ENCODE peak calls at places on chromosomes 12 and 14, in four cellular contexts. I, X, Y and V are unnamed samples.

GRCh38 chr12:121005346-121005815 is 10.9 kb downstream of the C12orf43 start:
- DNase-seq in I (peak), Y (peak), X (peak), V (peak)

GRCh38 chr12:1505151-1505450 is 89.3 kb downstream of the FBXL14 start:
- DNase-seq in X (no peak), I (no peak), Y (no peak), V (no peak)

GRCh38 chr12:59087077-59087673 is 166.9 kb upstream of the LRIG3 start:
- DNase-seq in Y (no peak), X (no peak), I (no peak), V (peak)

GRCh38 chr12:123398177-123398916 is 14.4 kb downstream of the KMT5A start:
- DNase-seq in X (no peak), I (no peak), Y (no peak), V (no peak)

GRCh38 chr12:128801879-128802391 is 21.8 kb downstream of the SLC15A4 start:
- DNase-seq in I (no peak), X (no peak), Y (no peak), V (peak)

GRCh38 chr12:67047634-67048033 is 221.5 kb upstream of the CAND1 start:
- DNase-seq in Y (no peak), I (no peak), X (no peak), V (peak)

GRCh38 chr12:102950107-102950949 is 7.1 kb upstream of the ASCL1 start:
- DNase-seq in Y (peak), X (no peak), I (peak), V (no peak)

GRCh38 chr12:124326104-124326503 is 31.2 kb downstream of the RFLNA start:
- DNase-seq in I (no peak), Y (no peak), X (no peak), V (no peak)

GRCh38 chr12:53324113-53324778 is 2.8 kb upstream of the AAAS start:
- DNase-seq in I (no peak), Y (peak), X (no peak), V (no peak)

GRCh38 chr14:22838631-22839041 is 2.3 kb downstream of the MMP14 start:
- DNase-seq in I (peak), X (no peak), Y (no peak), V (no peak)

GRCh38 chr12:91144053-91144452 is 32.8 kb upstream of the LUM start:
- DNase-seq in I (no peak), X (no peak), Y (no peak), V (peak)

GRCh38 chr14:35789651-35790050 is 19.4 kb downstream of the RALGAPA1 start:
- DNase-seq in I (no peak), Y (no peak), X (no peak), V (no peak)

GRCh38 chr12:46608431-46609280 is 217.1 kb downstream of the SLC38A4 start:
- DNase-seq in I (no peak), X (no peak), Y (no peak), V (peak)

GRCh38 chr12:104641862-104642261 is 185.1 kb downstream of the CHST11 start:
- DNase-seq in I (no peak), Y (no peak), X (no peak), V (no peak)

GRCh38 chr14:56905282-56905681 is 95.0 kb upstream of the OTX2 start:
- DNase-seq in X (no peak), Y (no peak), I (peak), V (no peak)

GRCh38 chr14:53902307-53902706 is 54.3 kb downstream of the BMP4 start:
- DNase-seq in I (no peak), Y (no peak), X (no peak), V (no peak)

GRCh38 chr12:43336962-43337555 is 214.9 kb downstream of the ADAMTS20 start:
- DNase-seq in I (peak), X (no peak), Y (peak), V (peak)

GRCh38 chr12:96522690-96523089 is 33.3 kb downstream of the CFAP54 start:
- DNase-seq in Y (no peak), X (no peak), I (no peak), V (no peak)

GRCh38 chr12:67940780-67941243 is 48.4 kb upstream of the IFNG-AS1 start:
- DNase-seq in Y (no peak), X (no peak), I (peak), V (peak)

GRCh38 chr14:100575266-100575995 is 11.8 kb downstream of the BEGAIN start:
- DNase-seq in X (no peak), Y (no peak), I (no peak), V (no peak)
- H3K4me2 ChIP-seq in X (no peak), Y (peak), I (no peak), V (no peak)

GRCh38 chr12:118633071-118633470 is 256.7 kb downstream of the SUDS3 start:
- DNase-seq in Y (peak), X (peak), I (no peak), V (no peak)
- H3K9ac ChIP-seq in Y (no peak), X (no peak), I (no peak), V (no peak)

DNA sequence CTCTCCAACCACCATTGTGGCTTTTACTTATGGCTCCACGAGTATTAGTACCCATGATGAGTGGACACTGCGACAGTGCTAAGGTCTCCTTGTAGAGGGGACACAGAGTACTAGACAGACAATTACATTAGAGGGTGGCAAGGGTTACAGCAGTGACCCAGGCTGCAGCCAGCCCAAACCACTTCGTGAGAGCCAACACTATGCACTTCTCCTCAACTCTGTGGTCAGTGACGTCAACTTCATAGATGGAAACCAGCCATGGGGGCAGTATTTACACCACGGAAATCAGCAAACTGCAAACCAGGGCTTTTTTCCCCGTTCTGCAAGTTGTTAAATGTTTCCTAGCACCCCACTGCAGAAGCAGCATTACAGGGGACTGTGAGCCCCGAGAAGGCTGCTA is 61.6 kb upstream of the ZFP36L1 start:
- DNase-seq in Y (no peak), X (no peak), I (no peak), V (no peak)
- H3K4me2 ChIP-seq in Y (no peak), X (no peak), I (no peak), V (no peak)

DNA sequence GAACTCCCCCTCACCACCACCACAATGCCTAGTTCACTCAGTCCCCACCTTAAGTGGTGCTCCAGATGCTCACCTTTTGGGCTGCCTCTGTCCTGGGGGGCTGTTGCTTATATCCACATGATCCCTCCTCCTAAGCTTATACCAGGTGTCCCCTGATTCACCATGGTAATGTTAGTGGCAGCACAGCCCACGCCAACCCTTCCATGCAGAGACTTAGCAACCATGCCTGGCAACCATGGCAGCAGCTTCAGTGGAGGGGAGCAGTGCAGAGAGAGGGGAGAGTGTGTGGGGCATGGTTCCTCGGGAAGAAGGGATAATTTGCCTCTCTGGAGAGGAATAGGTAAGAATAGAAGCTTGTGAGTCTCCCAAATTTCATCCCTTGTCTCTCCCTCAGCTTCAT is 1.2 kb upstream of the DDN start:
- DNase-seq in I (no peak), X (no peak), Y (no peak), V (no peak)
- H3K9ac ChIP-seq in I (no peak), X (no peak), Y (no peak), V (no peak)

GRCh38 chr12:92297932-92298681 is 152.5 kb upstream of the BTG1 start:
- DNase-seq in I (no peak), X (no peak), Y (no peak), V (no peak)
- H3K4me2 ChIP-seq in I (no peak), X (no peak), Y (no peak), V (no peak)

DNA sequence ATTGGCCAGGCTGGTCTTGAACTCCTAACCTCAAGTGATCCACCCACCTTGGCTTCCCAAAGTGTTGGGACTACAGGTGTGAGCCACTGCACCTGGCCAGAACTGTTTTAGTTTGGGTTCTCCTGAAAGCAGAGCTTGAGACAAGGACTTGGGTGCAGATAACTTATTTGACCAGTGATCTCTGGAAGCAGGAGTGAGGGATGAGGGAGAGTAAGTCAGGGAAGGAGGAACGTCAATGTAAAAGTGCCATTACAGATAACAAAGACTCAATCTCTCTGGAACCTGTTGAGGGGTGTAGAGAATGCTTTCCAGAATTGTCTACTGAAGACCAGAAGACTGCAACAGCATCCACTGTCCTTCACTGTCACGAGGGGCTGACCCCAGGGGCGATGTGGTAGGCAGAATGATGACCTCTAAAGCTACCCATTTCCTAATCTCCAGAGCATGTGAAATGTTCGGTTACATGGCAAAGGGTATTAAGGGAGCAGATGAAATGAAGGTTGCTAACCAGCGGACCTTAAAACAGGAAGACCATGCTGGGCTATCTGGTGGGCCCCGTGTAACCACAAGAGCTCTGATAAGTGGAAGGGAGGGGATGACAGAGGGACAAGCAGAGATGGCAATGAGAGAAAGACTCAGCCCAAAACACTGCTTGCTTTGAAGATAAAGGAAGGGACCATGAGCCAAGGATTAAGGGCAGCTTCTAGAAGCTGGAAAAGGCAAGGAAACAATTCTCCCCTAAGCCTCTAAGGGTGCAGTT is 207.8 kb downstream of the RBM19 start:
- DNase-seq in I (no peak), X (no peak), Y (no peak), V (no peak)
- H3K9ac ChIP-seq in I (no peak), X (no peak), Y (no peak), V (no peak)

GRCh38 chr14:90319634-90320541 is 11.9 kb downstream of the NRDE2 start:
- DNase-seq in X (no peak), Y (no peak), I (peak), V (no peak)
- H3K4me2 ChIP-seq in X (no peak), Y (no peak), I (no peak), V (no peak)

GRCh38 chr12:93926237-93926636 is 222.1 kb upstream of the PLXNC1 start:
- DNase-seq in Y (no peak), X (no peak), I (no peak), V (no peak)

GRCh38 chr12:93924367-93924766 is 224.0 kb upstream of the PLXNC1 start:
- DNase-seq in I (no peak), X (no peak), Y (no peak), V (no peak)

GRCh38 chr12:93922583-93923006 is 225.8 kb upstream of the PLXNC1 start:
- DNase-seq in I (peak), X (no peak), Y (no peak), V (no peak)

GRCh38 chr12:93921511-93921910 is 226.9 kb upstream of the PLXNC1 start:
- DNase-seq in X (no peak), Y (no peak), I (no peak), V (peak)

GRCh38 chr12:93925585-93925984 is 222.8 kb upstream of the PLXNC1 start:
- DNase-seq in Y (no peak), X (no peak), I (no peak), V (no peak)
- H3K9ac ChIP-seq in Y (no peak), X (no peak), I (no peak), V (no peak)

DNA sequence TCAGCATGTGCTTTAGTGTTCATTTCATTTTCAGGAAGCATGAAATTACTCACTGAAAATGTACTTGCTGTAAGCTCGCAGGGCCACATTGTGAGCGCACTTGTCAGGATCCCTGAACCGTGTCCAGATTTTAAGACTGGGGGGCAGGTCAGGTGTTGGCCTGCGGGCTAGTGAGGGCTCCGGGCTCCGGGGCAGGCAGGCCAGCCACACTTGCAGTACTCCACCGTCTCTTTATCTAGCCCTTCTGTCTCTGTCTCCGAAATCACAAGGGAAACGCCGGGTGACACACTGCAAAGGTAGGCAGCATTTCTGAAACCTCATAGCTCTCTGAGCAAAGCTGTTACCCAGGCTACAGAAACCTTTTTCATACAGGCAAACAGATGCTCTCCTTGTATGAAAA is 98.7 kb downstream of the EML1 start:
- DNase-seq in Y (no peak), X (no peak), I (no peak), V (no peak)
- H3K4me2 ChIP-seq in Y (no peak), X (no peak), I (no peak), V (no peak)

GRCh38 chr14:73998736-73999135 is 20.4 kb downstream of the ENTPD5 start:
- DNase-seq in I (no peak), Y (no peak), X (no peak), V (no peak)
- H3K9ac ChIP-seq in I (no peak), Y (no peak), X (no peak), V (no peak)